ENCODE peak calls at places on chromosomes 7 and 10, in seven cellular contexts. C is sigmoid colon, P is IMR-90, B is adrenal gland, H is astrocyte, D is HCT116, F is neural progenitor cell. U is an unnamed sample. For H3K4me1, the result is how much of the 10 kb centered on the place peaks cover.

GRCh38 chr7:50331564-50332208 is 27.2 kb downstream of the IKZF1 start:
- DNase-seq in C (no peak), P (no peak), B (no peak), H (no peak), D (no peak), F (no peak), U (no peak)

GRCh38 chr10:63227207-63227895 is 94.2 kb downstream of the NRBF2 start:
- DNase-seq in C (no peak), P (no peak), B (no peak), H (peak), D (peak), F (no peak), U (no peak)

GRCh38 chr7:4100148-4100547 is 581.9 kb upstream of the FOXK1 start:
- DNase-seq in C (no peak), P (no peak), B (no peak), H (no peak), D (no peak), F (no peak), U (no peak)

GRCh38 chr7:47762207-47762606 is 180.3 kb upstream of the TNS3 start:
- DNase-seq in C (no peak), P (no peak), B (no peak), H (no peak), D (no peak), F (no peak), U (no peak)

GRCh38 chr7:90910136-90910535 is 314.0 kb downstream of the CDK14 start:
- DNase-seq in C (no peak), P (peak), B (no peak), H (no peak), D (no peak), F (no peak), U (no peak)

GRCh38 chr7:114879554-114879953 is 42.3 kb upstream of the MDFIC start:
- DNase-seq in C (no peak), P (peak), B (no peak), H (peak), D (no peak), F (no peak), U (no peak)

GRCh38 chr7:23422904-23423303 is 47.4 kb downstream of the IGF2BP3 start:
- DNase-seq in C (no peak), P (no peak), B (no peak), H (no peak), D (no peak), F (no peak), U (no peak)

GRCh38 chr7:116511552-116512523 is 12.3 kb downstream of the CAV2 start:
- DNase-seq in C (no peak), P (peak), B (no peak), H (peak), D (peak), F (peak), U (no peak)

GRCh38 chr7:35699906-35700305 is 5.0 kb upstream of the HERPUD2 start:
- DNase-seq in C (no peak), P (no peak), B (no peak), H (no peak), D (no peak), F (no peak), U (no peak)

GRCh38 chr10:124641282-124642075 is 102.7 kb downstream of the FAM53B start:
- DNase-seq in C (peak), P (peak), B (peak), H (peak), D (no peak), F (no peak), U (peak)

DNA sequence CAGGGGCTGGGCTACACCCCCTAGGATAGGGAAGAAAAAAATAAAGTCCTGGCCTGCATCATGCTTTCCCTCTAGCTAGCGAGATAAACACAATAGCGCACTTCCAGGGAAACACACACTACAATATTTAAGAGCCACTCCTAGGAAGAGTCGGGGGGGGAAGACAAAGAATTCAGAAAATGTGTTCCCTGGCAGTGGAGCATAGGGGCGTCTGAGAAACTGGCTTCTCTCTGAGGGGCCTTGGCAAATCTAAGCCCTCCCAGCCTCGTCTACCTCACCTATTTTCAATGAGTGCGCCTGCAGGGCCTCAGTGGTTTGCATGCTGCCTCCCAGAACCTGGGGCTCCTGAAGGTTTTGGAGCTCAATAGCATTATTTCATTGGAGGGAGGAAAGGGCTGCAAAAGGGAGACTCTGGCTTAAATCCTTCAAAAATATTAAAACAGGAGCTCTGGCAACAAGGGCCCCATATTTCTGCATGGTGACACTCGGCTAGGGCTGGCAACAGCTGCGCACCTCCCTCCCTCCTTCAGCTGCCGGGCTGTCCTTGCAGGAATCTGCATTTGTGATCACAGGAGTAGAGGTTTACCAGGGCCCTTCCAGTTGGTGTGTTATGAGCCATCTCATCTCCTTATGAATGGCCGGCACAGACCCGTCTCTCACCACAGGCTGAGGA is 10.8 kb downstream of the ANXA11 start:
- DNase-seq in C (no peak), P (no peak), B (no peak), H (no peak), D (no peak), F (peak), U (no peak)
- H3K4me1 ChIP-seq in C (under half), P (under half), B (under half), H (under half), D (under half), F (under half), U (under half)

GRCh38 chr10:111281516-111281915 is 204.7 kb downstream of the ADRA2A start:
- DNase-seq in C (no peak), P (no peak), B (no peak), H (no peak), D (peak), F (peak), U (no peak)
- TF ChIP-seq CTCF in C (no peak), P (no peak), B (no peak), H (peak), D (peak), F (peak), U (peak)

GRCh38 chr7:45105588-45106188 is 5.8 kb downstream of the TBRG4 start:
- DNase-seq in C (no peak), P (no peak), B (no peak), H (no peak), D (no peak), F (no peak), U (no peak)

GRCh38 chr7:45104844-45105587 is 6.5 kb downstream of the TBRG4 start:
- DNase-seq in C (no peak), P (no peak), B (no peak), H (no peak), D (no peak), F (no peak), U (no peak)

GRCh38 chr7:45107356-45107755 is 4.1 kb downstream of the TBRG4 start:
- DNase-seq in C (no peak), P (no peak), B (no peak), H (no peak), D (no peak), F (no peak), U (no peak)

GRCh38 chr7:45108863-45109262 is 2.6 kb downstream of the TBRG4 start:
- DNase-seq in C (peak), P (no peak), B (no peak), H (no peak), D (no peak), F (no peak), U (no peak)

GRCh38 chr7:45106820-45107219 is 4.7 kb downstream of the TBRG4 start:
- DNase-seq in C (peak), P (no peak), B (no peak), H (no peak), D (no peak), F (no peak), U (no peak)
- H3K4me1 ChIP-seq in C (under half), P (under half), B (under half), H (under half), D (under half), F (under half), U (under half)

DNA sequence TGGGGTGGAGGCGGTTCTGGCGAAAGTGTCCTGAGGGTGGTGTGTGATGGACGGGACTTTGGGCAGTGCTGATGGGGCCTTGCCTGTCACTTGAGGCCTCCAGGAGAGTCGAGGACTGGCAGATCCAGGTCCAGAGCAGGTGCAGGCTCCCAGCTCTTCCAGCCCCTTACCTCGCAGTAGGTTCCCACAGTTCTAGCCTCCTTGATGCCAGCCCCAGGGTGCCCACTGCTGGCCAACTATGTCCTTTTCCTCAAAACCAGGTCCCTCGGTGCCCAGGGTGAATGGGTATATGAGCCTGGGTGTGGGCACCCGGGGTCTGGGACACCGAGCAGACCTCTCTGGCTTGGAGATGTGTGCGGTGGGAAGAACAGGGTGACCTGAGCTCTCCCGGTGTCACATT is 8.3 kb downstream of the FAM20C start:
- DNase-seq in C (no peak), P (no peak), B (no peak), H (no peak), D (no peak), F (no peak), U (no peak)
- TF ChIP-seq CTCF in C (no peak), P (no peak), B (no peak), H (no peak), D (no peak), F (peak), U (no peak)

GRCh38 chr10:110029448-110029847 is 21.7 kb downstream of the ADD3 start:
- DNase-seq in C (no peak), P (peak), B (no peak), H (peak), D (no peak), F (no peak), U (no peak)
- H3K4me1 ChIP-seq in C (under half), P (under half), B (under half), H (under half), D (under half), F (under half), U (under half)

GRCh38 chr10:118973744-118974143 is 55.8 kb upstream of the NANOS1 start:
- DNase-seq in C (no peak), P (no peak), B (peak), H (no peak), D (no peak), F (no peak), U (no peak)

GRCh38 chr10:118971876-118972275 is 57.6 kb upstream of the NANOS1 start:
- DNase-seq in C (no peak), P (no peak), B (peak), H (no peak), D (no peak), F (no peak), U (no peak)

GRCh38 chr10:118969014-118969413 is 60.5 kb upstream of the NANOS1 start:
- DNase-seq in C (no peak), P (no peak), B (no peak), H (no peak), D (no peak), F (no peak), U (no peak)

GRCh38 chr10:118970770-118971169 is 58.7 kb upstream of the NANOS1 start:
- DNase-seq in C (no peak), P (no peak), B (peak), H (no peak), D (no peak), F (no peak), U (peak)

GRCh38 chr10:118971187-118971586 is 58.3 kb upstream of the NANOS1 start:
- DNase-seq in C (no peak), P (no peak), B (peak), H (no peak), D (no peak), F (no peak), U (no peak)
- TF ChIP-seq CTCF in C (no peak), P (no peak), B (no peak), H (no peak), D (no peak), F (no peak), U (no peak)

DNA sequence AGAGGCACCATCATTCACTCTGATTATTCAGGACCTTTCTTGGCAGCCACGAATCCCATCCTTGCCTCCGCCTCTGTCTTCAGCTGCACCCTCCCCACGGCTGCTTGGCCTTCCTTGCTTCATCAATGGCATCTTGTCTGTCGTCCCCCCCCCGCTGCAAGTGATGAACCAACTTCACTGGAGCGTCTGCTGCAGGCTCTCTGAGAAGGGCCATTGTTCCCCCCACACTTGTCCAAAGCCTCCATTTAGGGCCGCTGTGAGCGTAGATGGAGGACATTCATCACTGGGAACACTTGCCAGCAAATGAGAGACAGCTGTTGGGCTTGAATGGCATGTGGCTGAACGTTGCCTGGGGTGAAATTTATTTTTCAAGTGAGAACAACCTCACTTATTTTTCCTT is 20.1 kb downstream of the AFAP1L2 start:
- DNase-seq in C (peak), P (no peak), B (no peak), H (no peak), D (no peak), F (no peak), U (no peak)
- H3K4me1 ChIP-seq in C (under half), P (under half), B (under half), H (under half), D (under half), F (under half), U (under half)

U was measured in BE2C.